ENCODE peak calls at places on chromosomes 11 and 22, in eight cellular contexts. F is A549, N is neural crest cell, A is choroid plexus epithelial cell, L is nephron progenitor cell, R is chondrocyte, Q is uterus, Y is CD14-positive monocyte. J is an unnamed sample.

GRCh38 chr22:29798318-29798717 is 31.1 kb downstream of the UQCR10 start:
- DNase-seq in F (no peak), N (no peak), A (peak), L (no peak), R (no peak), Q (no peak), Y (no peak), J (no peak)

GRCh38 chr11:99160447-99160846 is 139.7 kb downstream of the CNTN5 start:
- DNase-seq in F (no peak), N (no peak), A (no peak), L (no peak), R (no peak), Q (no peak), Y (no peak), J (no peak)

GRCh38 chr11:93567406-93567819 is 24.2 kb upstream of the SMCO4 start:
- DNase-seq in F (no peak), N (no peak), A (peak), L (no peak), R (no peak), Q (peak), Y (no peak), J (no peak)

GRCh38 chr11:71269603-71270511 is 17.5 kb upstream of the SHANK2 start:
- DNase-seq in F (no peak), N (no peak), A (no peak), L (no peak), R (no peak), Q (no peak), Y (no peak), J (no peak)

GRCh38 chr22:23301591-23301990 is 121.3 kb downstream of the BCR start:
- DNase-seq in F (no peak), N (no peak), A (no peak), L (no peak), R (peak), Q (no peak), Y (peak), J (no peak)

GRCh38 chr11:2530855-2531200 is 86.0 kb downstream of the KCNQ1 start:
- DNase-seq in F (no peak), N (no peak), A (no peak), L (no peak), R (peak), Q (no peak), Y (peak), J (no peak)

GRCh38 chr11:104943561-104943960 is 24.8 kb downstream of the CASP4 start:
- DNase-seq in F (no peak), N (no peak), A (no peak), L (no peak), R (no peak), Q (no peak), Y (no peak), J (no peak)

GRCh38 chr11:14411818-14412217 is 52.8 kb upstream of the RRAS2 start:
- DNase-seq in F (no peak), N (no peak), A (peak), L (no peak), R (no peak), Q (no peak), Y (no peak), J (no peak)

GRCh38 chr11:76321820-76322524 is 59.0 kb downstream of the THAP12 start:
- DNase-seq in F (no peak), N (no peak), A (no peak), L (peak), R (peak), Q (no peak), Y (no peak), J (no peak)

GRCh38 chr11:76631566-76632308 is 38.8 kb downstream of the LRRC32 start:
- DNase-seq in F (no peak), N (no peak), A (no peak), L (no peak), R (no peak), Q (no peak), Y (no peak), J (no peak)

GRCh38 chr22:46758867-46759290 is 3.6 kb upstream of the TBC1D22A start:
- DNase-seq in F (peak), N (peak), A (peak), L (peak), R (peak), Q (no peak), Y (no peak), J (peak)

GRCh38 chr11:77163271-77163670 is 35.2 kb downstream of the MYO7A start:
- DNase-seq in F (no peak), N (no peak), A (no peak), L (no peak), R (no peak), Q (no peak), Y (no peak), J (no peak)

GRCh38 chr11:2315395-2316168 is 13.8 kb downstream of the TSPAN32 start:
- DNase-seq in F (no peak), N (no peak), A (no peak), L (no peak), R (no peak), Q (peak), Y (peak), J (no peak)

GRCh38 chr22:31400023-31400397 is 606 bp downstream of the DRG1 start:
- DNase-seq in F (no peak), N (no peak), A (peak), L (peak), R (no peak), Q (no peak), Y (no peak), J (no peak)

GRCh38 chr11:2700415-2701211 is 819 bp upstream of the KCNQ1OT1 start:
- DNase-seq in F (peak), N (peak), A (no peak), L (peak), R (peak), Q (peak), Y (peak), J (peak)

GRCh38 chr11:45580399-45580798 is 85.0 kb downstream of the CHST1 start:
- DNase-seq in F (peak), N (peak), A (peak), L (peak), R (no peak), Q (no peak), Y (no peak), J (no peak)

GRCh38 chr11:46120711-46121327 is 435 bp downstream of the PHF21A start:
- DNase-seq in F (peak), N (peak), A (peak), L (peak), R (no peak), Q (peak), Y (no peak), J (no peak)

GRCh38 chr11:70068345-70068744 is 9.8 kb upstream of the ANO1 start:
- DNase-seq in F (no peak), N (no peak), A (no peak), L (no peak), R (no peak), Q (no peak), Y (no peak), J (no peak)

GRCh38 chr22:17957683-17958082 is 66.7 kb downstream of the MICAL3 start:
- DNase-seq in F (no peak), N (no peak), A (no peak), L (no peak), R (no peak), Q (no peak), Y (no peak), J (no peak)

GRCh38 chr22:46581580-46582244 is 38.5 kb upstream of the GRAMD4 start:
- DNase-seq in F (no peak), N (no peak), A (no peak), L (no peak), R (peak), Q (peak), Y (peak), J (no peak)

GRCh38 chr11:27462543-27462942 is 10.0 kb downstream of the LGR4 start:
- DNase-seq in F (no peak), N (no peak), A (peak), L (no peak), R (no peak), Q (no peak), Y (no peak), J (no peak)

GRCh38 chr22:43972931-43973330 is 17.7 kb downstream of the SAMM50 start:
- DNase-seq in F (no peak), N (no peak), A (no peak), L (no peak), R (no peak), Q (no peak), Y (no peak), J (no peak)

GRCh38 chr22:35462558-35463230 is 62.8 kb downstream of the MCM5 start:
- DNase-seq in F (no peak), N (no peak), A (no peak), L (no peak), R (no peak), Q (peak), Y (no peak), J (no peak)

GRCh38 chr11:94897330-94897768 is 76.0 kb downstream of the CWC15 start:
- DNase-seq in F (peak), N (peak), A (peak), L (peak), R (no peak), Q (peak), Y (no peak), J (peak)

GRCh38 chr11:123330071-123330470 is 100.0 kb upstream of the GRAMD1B start:
- DNase-seq in F (no peak), N (no peak), A (no peak), L (no peak), R (no peak), Q (no peak), Y (no peak), J (no peak)

GRCh38 chr11:125418396-125418795 is 77.7 kb downstream of the FEZ1 start:
- DNase-seq in F (no peak), N (no peak), A (no peak), L (no peak), R (no peak), Q (no peak), Y (no peak), J (no peak)

GRCh38 chr11:15968461-15969130 is 387.8 kb downstream of the SOX6 start:
- DNase-seq in F (no peak), N (peak), A (peak), L (no peak), R (no peak), Q (no peak), Y (no peak), J (no peak)

GRCh38 chr11:31986201-31986889 is 104.5 kb upstream of the RCN1 start:
- DNase-seq in F (no peak), N (no peak), A (no peak), L (no peak), R (no peak), Q (no peak), Y (no peak), J (no peak)

GRCh38 chr11:67090717-67091116 is 28.3 kb upstream of the KDM2A start:
- DNase-seq in F (no peak), N (no peak), A (no peak), L (no peak), R (no peak), Q (no peak), Y (no peak), J (no peak)

GRCh38 chr11:96484361-96484760 is 94.5 kb downstream of the JRKL start:
- DNase-seq in F (no peak), N (no peak), A (no peak), L (no peak), R (no peak), Q (no peak), Y (no peak), J (no peak)

GRCh38 chr11:32890843-32891656 is 1.6 kb upstream of the QSER1 start:
- DNase-seq in F (no peak), N (no peak), A (no peak), L (no peak), R (no peak), Q (no peak), Y (no peak), J (no peak)

GRCh38 chr22:25068701-25069100 is 116.2 kb downstream of the KIAA1671 start:
- DNase-seq in F (no peak), N (no peak), A (no peak), L (no peak), R (no peak), Q (no peak), Y (no peak), J (no peak)

GRCh38 chr22:28283025-28283654 is 364.1 kb upstream of the PITPNB start:
- DNase-seq in F (no peak), N (no peak), A (peak), L (no peak), R (no peak), Q (no peak), Y (no peak), J (no peak)

GRCh38 chr11:118614511-118614910 is 7.1 kb downstream of the PHLDB1 start:
- DNase-seq in F (no peak), N (no peak), A (no peak), L (no peak), R (peak), Q (no peak), Y (no peak), J (no peak)

GRCh38 chr11:17572359-17572690 is 25.3 kb downstream of the OTOG start:
- DNase-seq in F (no peak), N (no peak), A (no peak), L (no peak), R (no peak), Q (no peak), Y (peak), J (no peak)

GRCh38 chr11:15816270-15816871 is 540.0 kb downstream of the SOX6 start:
- DNase-seq in F (no peak), N (no peak), A (peak), L (no peak), R (no peak), Q (no peak), Y (peak), J (no peak)

GRCh38 chr22:37771081-37771480 is 36.7 kb upstream of the GCAT start:
- DNase-seq in F (no peak), N (no peak), A (no peak), L (no peak), R (no peak), Q (no peak), Y (no peak), J (no peak)

GRCh38 chr22:37765953-37766566 is 41.7 kb upstream of the GCAT start:
- DNase-seq in F (no peak), N (no peak), A (no peak), L (no peak), R (no peak), Q (no peak), Y (no peak), J (no peak)

GRCh38 chr22:37769056-37769455 is 38.7 kb upstream of the GCAT start:
- DNase-seq in F (no peak), N (no peak), A (no peak), L (no peak), R (no peak), Q (no peak), Y (no peak), J (no peak)

GRCh38 chr22:37765498-37765897 is 42.2 kb upstream of the GCAT start:
- DNase-seq in F (no peak), N (no peak), A (no peak), L (no peak), R (no peak), Q (no peak), Y (no peak), J (no peak)

DNA sequence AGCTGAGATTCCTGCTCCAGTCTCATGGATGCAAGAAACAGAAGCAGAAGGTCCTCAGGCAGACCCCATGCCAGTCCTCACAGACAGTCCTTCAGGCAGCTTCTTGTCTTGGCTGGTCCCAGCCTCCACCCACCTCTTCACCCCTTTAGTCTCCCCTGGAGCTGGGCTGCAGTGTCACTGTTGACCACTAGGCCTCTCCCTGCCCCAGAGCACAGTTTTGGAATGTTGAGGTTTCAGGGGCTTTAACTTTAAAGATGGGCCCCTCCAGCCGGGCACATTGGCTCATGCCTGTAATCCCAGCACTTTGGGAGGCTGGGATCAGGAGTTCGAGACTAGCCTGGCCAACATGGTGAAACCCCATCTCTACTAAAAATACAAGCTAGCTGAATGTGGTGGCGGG is 39.5 kb upstream of the GCAT start:
- DNase-seq in F (no peak), N (no peak), A (no peak), L (no peak), R (no peak), Q (no peak), Y (no peak), J (no peak)
- TF ChIP-seq CTCF in F (no peak), N (peak), A (peak), L (peak), R (peak), Q (no peak), Y (peak), J (no peak)

DNA sequence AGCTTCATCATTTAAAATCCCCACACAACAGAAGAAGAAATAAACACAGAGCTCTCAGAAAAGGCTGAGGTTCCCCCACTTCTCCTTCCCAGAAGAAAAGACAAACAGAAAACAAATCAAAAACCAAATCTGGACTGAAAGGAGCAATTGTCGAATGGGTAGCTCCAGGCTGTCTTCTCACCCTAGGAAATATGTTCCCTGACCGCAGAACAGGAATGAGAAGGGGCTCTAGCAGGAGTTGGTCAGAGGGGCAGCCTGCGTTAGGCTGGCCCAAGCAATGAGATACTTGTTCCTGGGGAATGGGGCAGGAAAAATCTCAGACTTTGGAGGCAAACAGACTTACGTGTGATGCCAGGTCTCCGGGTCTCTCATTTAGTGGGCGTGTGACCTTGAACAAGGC is 562.6 kb upstream of the CADM1 start:
- DNase-seq in F (no peak), N (no peak), A (no peak), L (no peak), R (no peak), Q (no peak), Y (no peak), J (no peak)
- TF ChIP-seq CTCF in F (no peak), N (no peak), A (no peak), L (no peak), R (no peak), Q (no peak), Y (no peak), J (no peak)

GRCh38 chr11:21514298-21514697 is 678.6 kb upstream of the ANO5 start:
- DNase-seq in F (no peak), N (no peak), A (no peak), L (peak), R (no peak), Q (no peak), Y (no peak), J (no peak)
- TF ChIP-seq CTCF in F (peak), N (peak), A (no peak), L (peak), R (peak), Q (no peak), Y (no peak), J (peak)

DNA sequence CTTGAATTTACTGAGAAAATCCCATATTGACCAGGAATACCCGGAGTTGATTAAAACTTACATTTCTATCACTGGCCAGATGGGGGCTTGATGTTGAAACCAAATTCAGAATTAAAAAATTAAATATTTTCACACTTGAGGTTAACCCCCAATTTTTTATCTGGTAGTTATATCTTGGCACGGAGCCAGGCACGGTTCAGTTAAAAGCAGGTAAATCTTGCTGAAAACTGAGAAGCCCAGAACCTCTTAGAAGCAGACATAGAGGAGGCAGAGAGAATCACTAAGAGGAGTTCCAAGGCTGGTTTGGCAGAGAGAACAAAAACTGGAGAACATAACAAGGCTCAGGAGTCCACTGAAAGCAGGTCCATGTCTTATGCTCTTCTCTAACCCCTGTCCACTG is 77.7 kb downstream of the USP35 start:
- DNase-seq in F (no peak), N (no peak), A (no peak), L (no peak), R (no peak), Q (no peak), Y (no peak), J (no peak)
- TF ChIP-seq CTCF in F (no peak), N (peak), A (no peak), L (no peak), R (no peak), Q (no peak), Y (no peak), J (no peak)

DNA sequence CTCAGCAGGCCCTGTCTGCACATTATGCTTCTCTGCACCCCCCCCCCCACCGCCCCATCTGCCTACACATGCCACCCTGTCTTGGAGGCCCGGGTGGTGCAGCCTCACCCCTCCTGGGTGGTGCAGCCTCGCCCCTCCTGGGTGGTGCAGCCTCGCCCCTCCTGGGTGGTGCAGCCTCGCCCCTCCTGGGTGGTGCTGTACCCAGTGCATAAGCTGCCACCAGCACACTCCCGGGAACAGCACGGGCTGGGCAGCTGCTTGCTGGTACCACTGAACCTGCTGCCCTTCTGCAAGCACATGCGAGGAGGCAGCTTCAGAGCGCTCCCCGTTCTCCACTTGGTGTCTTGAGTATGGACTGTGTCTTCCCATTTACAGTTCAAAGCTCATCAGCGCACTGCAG is 69.3 kb downstream of the NCAPD3 start:
- DNase-seq in F (no peak), N (no peak), A (no peak), L (no peak), R (no peak), Q (no peak), Y (no peak), J (no peak)
- TF ChIP-seq CTCF in F (no peak), N (no peak), A (no peak), L (no peak), R (no peak), Q (no peak), Y (no peak), J (no peak)

DNA sequence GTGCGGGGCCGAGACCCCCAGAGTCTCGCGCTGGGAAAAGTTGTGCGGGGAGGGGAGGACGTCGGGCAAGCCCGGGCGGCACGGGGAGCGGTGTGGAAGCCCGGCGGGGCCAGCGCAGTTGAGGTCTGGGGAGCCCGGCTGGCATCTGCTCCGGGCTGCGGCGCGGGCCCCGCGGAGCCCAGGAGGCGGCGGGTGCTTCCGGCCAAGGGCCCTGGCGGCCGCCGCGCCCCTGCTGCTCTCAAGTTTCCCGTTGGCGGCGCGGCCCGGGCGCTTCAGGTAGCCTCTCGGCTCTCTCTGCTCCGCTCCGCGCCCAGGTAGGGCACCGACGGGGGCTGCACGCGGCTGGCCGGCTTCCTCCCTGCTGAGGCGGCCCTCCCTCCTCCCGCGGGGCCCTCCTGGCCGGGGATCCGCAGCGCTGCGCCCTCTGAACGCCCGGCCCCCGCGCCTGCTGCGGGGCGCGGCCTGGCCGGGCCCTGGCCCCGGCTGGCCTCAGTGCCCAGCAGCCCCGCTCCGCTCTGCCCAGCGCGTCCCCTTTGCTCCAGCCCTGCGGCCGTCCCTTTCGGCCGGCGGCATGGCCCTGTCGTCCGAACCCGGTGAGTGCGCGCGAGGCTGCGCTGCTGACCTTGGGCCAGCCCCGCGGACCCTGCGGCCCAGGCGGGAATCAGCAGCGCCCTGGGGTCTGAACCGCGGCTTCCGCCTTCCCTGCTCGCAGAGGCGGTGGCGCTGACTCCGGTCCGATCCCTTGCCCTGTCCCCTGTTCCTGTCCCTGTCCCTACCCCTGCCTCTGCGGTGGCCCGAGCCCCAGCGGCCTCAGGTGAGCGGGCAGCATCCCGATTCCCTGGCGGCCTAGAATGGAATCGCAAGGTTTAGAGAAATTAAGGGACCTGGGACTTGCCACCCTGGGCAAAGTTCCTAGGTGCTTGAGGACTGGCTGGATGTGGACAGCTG is 4.3 kb upstream of the AMPD3 start:
- DNase-seq in F (peak), N (peak), A (peak), L (peak), R (no peak), Q (no peak), Y (no peak), J (peak)
- TF ChIP-seq CTCF in F (no peak), N (peak), A (peak), L (peak), R (peak), Q (peak), Y (peak), J (peak)

GRCh38 chr11:44261800-44262591 is 47.9 kb downstream of the ALX4 start:
- DNase-seq in F (no peak), N (no peak), A (no peak), L (no peak), R (no peak), Q (no peak), Y (no peak), J (no peak)
- TF ChIP-seq CTCF in F (no peak), N (no peak), A (no peak), L (no peak), R (no peak), Q (no peak), Y (no peak), J (no peak)